ENCODE peak calls at places on chromosomes 6 and 20, in four cellular contexts. One of them, this sample, is unnamed.

GRCh38 chr6:63635563-63636515 is at the start of gene PHF3:
- DNase-seq in GM12878: peak; percentile 56
- DNase-seq in HepG2: peak; percentile 91
- DNase-seq in H1: peak; percentile 60
- DNase-seq in this sample: peak; percentile 97

GRCh38 chr20:20624914-20625313 is 87.5 kb downstream of the RALGAPA2 start:
- DNase-seq in GM12878: no peak
- DNase-seq in HepG2: no peak
- DNase-seq in H1: no peak
- DNase-seq in this sample: no peak

GRCh38 chr6:148440877-148441453 is 98.3 kb downstream of the SASH1 start:
- DNase-seq in GM12878: no peak
- DNase-seq in HepG2: peak; percentile 50
- DNase-seq in H1: no peak
- DNase-seq in this sample: no peak

GRCh38 chr6:81808834-81809598 is 56.5 kb upstream of the TENT5A start:
- DNase-seq in GM12878: no peak
- DNase-seq in HepG2: no peak
- DNase-seq in H1: no peak
- DNase-seq in this sample: no peak

GRCh38 chr6:42307141-42307470 is 89.4 kb upstream of the MRPS10 start:
- DNase-seq in GM12878: no peak
- DNase-seq in HepG2: no peak
- DNase-seq in H1: no peak
- DNase-seq in this sample: no peak

GRCh38 chr20:41574802-41575389 is 43.3 kb downstream of the CHD6 start:
- DNase-seq in GM12878: no peak
- DNase-seq in HepG2: peak; percentile 39
- DNase-seq in H1: peak; percentile 29
- DNase-seq in this sample: no peak

GRCh38 chr6:3585320-3585935 is 128.6 kb upstream of the SLC22A23 start:
- DNase-seq in GM12878: no peak
- DNase-seq in HepG2: no peak
- DNase-seq in H1: no peak
- DNase-seq in this sample: no peak

GRCh38 chr6:170136541-170137175 is 154.2 kb downstream of the DLL1 start:
- DNase-seq in GM12878: no peak
- DNase-seq in HepG2: no peak
- DNase-seq in H1: no peak
- DNase-seq in this sample: no peak

GRCh38 chr6:74170118-74170517 is 474.1 kb downstream of the CD109 start:
- DNase-seq in GM12878: no peak
- DNase-seq in HepG2: no peak
- DNase-seq in H1: no peak
- DNase-seq in this sample: no peak

GRCh38 chr6:1390805-1391511 is 1.6 kb downstream of the FOXF2 start:
- DNase-seq in GM12878: no peak
- DNase-seq in HepG2: no peak
- DNase-seq in H1: no peak
- DNase-seq in this sample: no peak

GRCh38 chr6:134482585-134483346 is 164.9 kb upstream of the SGK1 start:
- DNase-seq in GM12878: no peak
- DNase-seq in HepG2: no peak
- DNase-seq in H1: no peak
- DNase-seq in this sample: no peak

GRCh38 chr6:143806282-143807102 is 36.6 kb upstream of the LTV1 start:
- DNase-seq in GM12878: no peak
- DNase-seq in HepG2: no peak
- DNase-seq in H1: no peak
- DNase-seq in this sample: no peak

GRCh38 chr20:35171753-35172433 is at the start of gene PROCR:
- DNase-seq in GM12878: no peak
- DNase-seq in HepG2: no peak
- DNase-seq in H1: no peak
- DNase-seq in this sample: peak; percentile 51

GRCh38 chr6:134035823-134036296 is 16.6 kb downstream of the SLC2A12 start:
- DNase-seq in GM12878: peak; percentile 12
- DNase-seq in HepG2: peak; percentile 64
- DNase-seq in H1: no peak
- DNase-seq in this sample: no peak

GRCh38 chr6:139569561-139569960 is 195.1 kb upstream of the CITED2 start:
- DNase-seq in GM12878: no peak
- DNase-seq in HepG2: no peak
- DNase-seq in H1: no peak
- DNase-seq in this sample: no peak

GRCh38 chr6:165181951-165182414 is 127.4 kb downstream of the C6orf118 start:
- DNase-seq in GM12878: no peak
- DNase-seq in HepG2: no peak
- DNase-seq in H1: no peak
- DNase-seq in this sample: no peak

GRCh38 chr6:24554474-24554873 is 59.7 kb downstream of the ALDH5A1 start:
- DNase-seq in GM12878: no peak
- DNase-seq in HepG2: no peak
- DNase-seq in H1: no peak
- DNase-seq in this sample: no peak

GRCh38 chr20:17796096-17796563 is 96.4 kb downstream of the BANF2 start:
- DNase-seq in GM12878: no peak
- DNase-seq in HepG2: peak; percentile 82
- DNase-seq in H1: no peak
- DNase-seq in this sample: no peak
- TF ChIP-seq TCF12 in GM12878: no peak
- TF ChIP-seq TCF12 in HepG2: no peak
- TF ChIP-seq TCF12 in H1: no peak
- TF ChIP-seq TCF12 in this sample: no peak

GRCh38 chr6:154012852-154013251 is 26.2 kb upstream of the OPRM1 start:
- DNase-seq in GM12878: no peak
- DNase-seq in HepG2: no peak
- DNase-seq in H1: no peak
- DNase-seq in this sample: no peak
- TF ChIP-seq TCF12 in GM12878: no peak
- TF ChIP-seq TCF12 in HepG2: no peak
- TF ChIP-seq TCF12 in H1: no peak
- TF ChIP-seq TCF12 in this sample: no peak

GRCh38 chr6:130843575-130844320 is 16.5 kb downstream of the SMLR1 start:
- DNase-seq in GM12878: peak; percentile 9
- DNase-seq in HepG2: peak; percentile 74
- DNase-seq in H1: no peak
- DNase-seq in this sample: peak; percentile 17
- TF ChIP-seq TCF12 in GM12878: no peak
- TF ChIP-seq TCF12 in HepG2: no peak
- TF ChIP-seq TCF12 in H1: no peak
- TF ChIP-seq TCF12 in this sample: no peak

DNA sequence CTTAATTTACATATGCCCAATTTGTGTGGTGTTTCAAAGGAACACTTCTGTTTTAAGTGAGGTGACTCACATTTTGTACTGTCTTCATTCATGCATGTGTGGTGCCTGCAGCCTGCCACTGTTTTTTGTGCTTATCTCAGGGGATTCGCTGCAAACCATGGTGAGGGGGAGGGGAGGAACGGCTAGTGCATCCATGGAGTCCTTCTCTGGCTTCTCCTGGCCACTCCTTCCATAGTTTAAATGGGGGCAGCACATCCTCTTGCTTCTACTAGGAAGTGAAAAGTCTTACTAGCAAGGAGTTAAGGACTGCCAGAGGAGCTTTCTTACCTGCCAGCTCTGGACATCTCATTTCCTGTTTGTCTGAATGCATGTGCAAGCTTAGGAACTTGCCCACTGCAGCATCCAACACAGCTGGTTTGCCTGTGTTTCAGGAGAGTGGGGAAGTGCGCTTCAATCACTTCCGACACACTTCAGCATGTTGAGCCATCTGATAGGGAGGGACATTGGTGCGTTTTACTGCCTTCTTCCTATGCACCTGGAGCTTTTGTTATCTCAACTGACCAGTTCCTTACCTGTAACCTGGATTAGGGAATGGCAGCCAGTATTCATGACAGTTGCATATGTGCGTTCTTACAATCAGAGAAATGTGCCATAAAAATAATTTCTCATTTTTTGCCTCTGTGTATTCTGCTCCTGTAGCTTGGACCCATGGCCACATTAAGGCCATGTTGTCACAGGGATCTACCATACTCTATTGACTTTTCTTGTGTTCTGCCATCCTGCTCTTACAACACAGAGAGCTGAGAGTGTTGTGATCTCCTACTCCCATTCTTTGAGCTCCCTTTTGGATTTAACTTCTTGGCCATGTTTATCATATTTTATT is 211.3 kb downstream of the ARID1B start:
- DNase-seq in GM12878: peak; percentile 57
- DNase-seq in HepG2: peak; percentile 39
- DNase-seq in H1: no peak
- DNase-seq in this sample: peak; percentile 39
- TF ChIP-seq TCF12 in GM12878: no peak
- TF ChIP-seq TCF12 in HepG2: no peak
- TF ChIP-seq TCF12 in H1: no peak
- TF ChIP-seq TCF12 in this sample: no peak

DNA sequence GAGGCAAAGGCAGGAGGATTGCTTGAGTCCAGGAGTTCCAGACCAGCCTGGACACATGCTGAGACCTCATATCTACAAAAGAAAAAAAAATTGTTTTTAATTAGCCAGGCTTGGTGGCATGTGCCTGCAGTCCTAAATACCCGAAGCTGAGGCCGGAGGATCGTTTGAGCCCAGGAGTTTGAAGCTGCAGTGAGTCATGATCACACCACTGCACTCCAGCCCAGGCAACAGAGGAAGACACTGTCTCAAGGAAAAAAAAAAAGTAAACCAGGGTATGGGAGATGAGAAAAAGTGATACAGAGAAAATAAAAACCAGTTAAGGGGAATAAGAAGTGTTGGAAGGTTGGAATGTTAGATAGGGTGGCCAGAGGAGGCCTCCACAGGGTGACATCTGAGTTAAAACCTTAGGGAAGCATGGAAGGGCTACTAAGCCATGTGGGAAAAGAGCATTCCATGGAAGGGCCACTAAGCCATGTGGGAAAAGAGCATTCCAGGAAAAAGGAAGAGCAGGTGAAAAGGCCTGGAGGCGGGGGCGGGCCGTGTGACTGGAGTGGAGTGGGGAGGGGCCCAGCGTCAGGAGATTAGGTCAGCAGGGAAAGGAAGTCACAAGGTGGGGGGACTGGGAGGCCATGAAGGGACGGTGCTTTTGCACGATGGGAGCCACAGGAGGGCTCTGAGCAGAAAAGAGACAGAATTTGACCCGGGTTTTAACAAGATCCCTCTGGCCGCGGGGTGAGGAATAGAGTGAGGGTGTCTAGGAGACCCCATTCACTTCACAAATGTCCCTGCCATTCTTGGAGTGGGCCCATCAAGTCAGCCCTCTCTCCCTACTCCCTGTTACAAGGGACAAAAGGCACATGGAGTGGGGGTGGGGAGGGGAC is 18.3 kb downstream of the CPNE5 start:
- DNase-seq in GM12878: no peak
- DNase-seq in HepG2: no peak
- DNase-seq in H1: no peak
- DNase-seq in this sample: no peak
- TF ChIP-seq TCF12 in GM12878: no peak
- TF ChIP-seq TCF12 in HepG2: no peak
- TF ChIP-seq TCF12 in H1: no peak
- TF ChIP-seq TCF12 in this sample: peak; percentile 24

GRCh38 chr6:147161974-147162495 is 42.2 kb upstream of the STXBP5 start:
- DNase-seq in GM12878: no peak
- DNase-seq in HepG2: no peak
- DNase-seq in H1: no peak
- DNase-seq in this sample: no peak
- TF ChIP-seq TCF12 in GM12878: no peak
- TF ChIP-seq TCF12 in HepG2: no peak
- TF ChIP-seq TCF12 in H1: no peak
- TF ChIP-seq TCF12 in this sample: peak; percentile 56

This sample was measured in SK-N-SH.